ENCODE peak calls at places on chromosomes 5 and 9, in eight cellular contexts. One of them, this sample, is unnamed.
A peak's percentile ranks its signal among the peaks of the same experiment; 100 is the strongest.

GRCh38 chr5:78718185-78718584 is 69.6 kb upstream of the LHFPL2 start:
- DNase-seq in hepatocyte: no peak
- DNase-seq in suprapubic skin: no peak
- DNase-seq in astrocyte: no peak
- DNase-seq in tibial nerve: no peak
- DNase-seq in uterus: no peak
- DNase-seq in K562: no peak
- DNase-seq in keratinocyte: no peak
- DNase-seq in this sample: no peak

GRCh38 chr5:56172225-56172624 is 60.9 kb downstream of the ANKRD55 start:
- DNase-seq in K562: no peak
- DNase-seq in uterus: no peak
- DNase-seq in suprapubic skin: no peak
- DNase-seq in keratinocyte: no peak
- DNase-seq in astrocyte: peak; percentile 63
- DNase-seq in hepatocyte: no peak
- DNase-seq in tibial nerve: no peak
- DNase-seq in this sample: no peak

GRCh38 chr9:133113163-133113927 is 7.7 kb downstream of the RALGDS start:
- DNase-seq in tibial nerve: no peak
- DNase-seq in hepatocyte: no peak
- DNase-seq in K562: no peak
- DNase-seq in uterus: no peak
- DNase-seq in suprapubic skin: no peak
- DNase-seq in astrocyte: peak; percentile 83
- DNase-seq in keratinocyte: no peak
- DNase-seq in this sample: no peak

GRCh38 chr9:120713257-120714087 is 798 bp downstream of the MEGF9 start:
- DNase-seq in uterus: peak; percentile 39
- DNase-seq in astrocyte: no peak
- DNase-seq in tibial nerve: no peak
- DNase-seq in suprapubic skin: no peak
- DNase-seq in K562: peak; percentile 35
- DNase-seq in hepatocyte: no peak
- DNase-seq in keratinocyte: no peak
- DNase-seq in this sample: no peak

GRCh38 chr5:141250576-141250975 is 5.4 kb downstream of the PCDHB15 start:
- DNase-seq in suprapubic skin: no peak
- DNase-seq in hepatocyte: no peak
- DNase-seq in uterus: no peak
- DNase-seq in keratinocyte: no peak
- DNase-seq in tibial nerve: no peak
- DNase-seq in K562: no peak
- DNase-seq in astrocyte: no peak
- DNase-seq in this sample: no peak

GRCh38 chr5:69238760-69239251 is 4.1 kb downstream of the CDK7 start:
- DNase-seq in suprapubic skin: no peak
- DNase-seq in keratinocyte: peak; percentile 69
- DNase-seq in hepatocyte: no peak
- DNase-seq in tibial nerve: no peak
- DNase-seq in astrocyte: peak; percentile 91
- DNase-seq in uterus: no peak
- DNase-seq in K562: no peak
- DNase-seq in this sample: no peak

GRCh38 chr5:167786871-167787568 is 504.4 kb upstream of the WWC1 start:
- DNase-seq in keratinocyte: no peak
- DNase-seq in K562: no peak
- DNase-seq in suprapubic skin: no peak
- DNase-seq in uterus: no peak
- DNase-seq in astrocyte: peak; percentile 62
- DNase-seq in tibial nerve: no peak
- DNase-seq in hepatocyte: no peak
- DNase-seq in this sample: no peak

GRCh38 chr9:86407022-86407421 is 52.8 kb upstream of the TUT7 start:
- DNase-seq in K562: no peak
- DNase-seq in uterus: peak; percentile 26
- DNase-seq in hepatocyte: peak; percentile 87
- DNase-seq in suprapubic skin: no peak
- DNase-seq in astrocyte: peak; percentile 58
- DNase-seq in tibial nerve: no peak
- DNase-seq in keratinocyte: peak; percentile 61
- DNase-seq in this sample: no peak

GRCh38 chr5:111337688-111338087 is 113.5 kb downstream of the CAMK4 start:
- DNase-seq in hepatocyte: no peak
- DNase-seq in tibial nerve: no peak
- DNase-seq in uterus: no peak
- DNase-seq in keratinocyte: no peak
- DNase-seq in K562: no peak
- DNase-seq in astrocyte: no peak
- DNase-seq in suprapubic skin: no peak
- DNase-seq in this sample: no peak

GRCh38 chr9:134332841-134333233 is 6.6 kb downstream of the RXRA start:
- DNase-seq in keratinocyte: no peak
- DNase-seq in K562: no peak
- DNase-seq in astrocyte: no peak
- DNase-seq in hepatocyte: no peak
- DNase-seq in suprapubic skin: no peak
- DNase-seq in uterus: no peak
- DNase-seq in tibial nerve: no peak
- DNase-seq in this sample: no peak

GRCh38 chr5:126676195-126676624 is 75.5 kb downstream of the PHAX start:
- DNase-seq in hepatocyte: peak; percentile 79
- DNase-seq in K562: peak; percentile 88
- DNase-seq in keratinocyte: no peak
- DNase-seq in astrocyte: peak; percentile 35
- DNase-seq in uterus: peak; percentile 41
- DNase-seq in suprapubic skin: no peak
- DNase-seq in tibial nerve: no peak
- DNase-seq in this sample: no peak

GRCh38 chr5:101942321-101942882 is 353.7 kb downstream of the SLCO4C1 start:
- DNase-seq in hepatocyte: peak; percentile 66
- DNase-seq in astrocyte: no peak
- DNase-seq in keratinocyte: no peak
- DNase-seq in tibial nerve: no peak
- DNase-seq in suprapubic skin: no peak
- DNase-seq in K562: no peak
- DNase-seq in uterus: no peak
- DNase-seq in this sample: no peak

GRCh38 chr9:23824241-23825142 is 1.5 kb downstream of the ELAVL2 start:
- DNase-seq in tibial nerve: no peak
- DNase-seq in keratinocyte: no peak
- DNase-seq in suprapubic skin: no peak
- DNase-seq in hepatocyte: peak; percentile 67
- DNase-seq in uterus: no peak
- DNase-seq in K562: no peak
- DNase-seq in astrocyte: peak; percentile 13
- DNase-seq in this sample: no peak

GRCh38 chr5:134097221-134097620 is 17.3 kb upstream of the TCF7 start:
- DNase-seq in suprapubic skin: no peak
- DNase-seq in uterus: no peak
- DNase-seq in hepatocyte: no peak
- DNase-seq in keratinocyte: no peak
- DNase-seq in tibial nerve: no peak
- DNase-seq in K562: no peak
- DNase-seq in astrocyte: peak; percentile 40
- DNase-seq in this sample: no peak

GRCh38 chr5:14226992-14227391 is 83.8 kb downstream of the TRIO start:
- DNase-seq in hepatocyte: no peak
- DNase-seq in K562: no peak
- DNase-seq in uterus: no peak
- DNase-seq in suprapubic skin: no peak
- DNase-seq in astrocyte: no peak
- DNase-seq in keratinocyte: no peak
- DNase-seq in tibial nerve: no peak
- DNase-seq in this sample: no peak

GRCh38 chr5:172395483-172395882 is 58.8 kb downstream of the SH3PXD2B start:
- DNase-seq in suprapubic skin: no peak
- DNase-seq in uterus: no peak
- DNase-seq in astrocyte: no peak
- DNase-seq in K562: no peak
- DNase-seq in tibial nerve: no peak
- DNase-seq in keratinocyte: no peak
- DNase-seq in hepatocyte: no peak
- DNase-seq in this sample: no peak

GRCh38 chr5:77935516-77936364 is 159.6 kb upstream of the TBCA start:
- DNase-seq in K562: no peak
- DNase-seq in astrocyte: peak; percentile 6
- DNase-seq in suprapubic skin: no peak
- DNase-seq in tibial nerve: no peak
- DNase-seq in hepatocyte: peak; percentile 5
- DNase-seq in keratinocyte: no peak
- DNase-seq in uterus: no peak
- DNase-seq in this sample: no peak

GRCh38 chr9:92746567-92747458 is 17.8 kb downstream of the BICD2 start:
- DNase-seq in keratinocyte: no peak
- DNase-seq in astrocyte: peak; percentile 46
- DNase-seq in K562: no peak
- DNase-seq in hepatocyte: no peak
- DNase-seq in uterus: no peak
- DNase-seq in suprapubic skin: peak; percentile 63
- DNase-seq in tibial nerve: no peak
- DNase-seq in this sample: no peak

GRCh38 chr5:169160405-169160901 is 140.5 kb downstream of the SLIT3 start:
- DNase-seq in uterus: peak; percentile 67
- DNase-seq in tibial nerve: no peak
- DNase-seq in hepatocyte: no peak
- DNase-seq in astrocyte: peak; percentile 91
- DNase-seq in K562: no peak
- DNase-seq in keratinocyte: no peak
- DNase-seq in suprapubic skin: no peak
- DNase-seq in this sample: no peak

GRCh38 chr5:149930754-149931574 is 13.6 kb downstream of the PDE6A start:
- DNase-seq in K562: peak; percentile 81
- DNase-seq in suprapubic skin: no peak
- DNase-seq in uterus: no peak
- DNase-seq in hepatocyte: no peak
- DNase-seq in tibial nerve: no peak
- DNase-seq in keratinocyte: no peak
- DNase-seq in astrocyte: no peak
- DNase-seq in this sample: no peak

DNA sequence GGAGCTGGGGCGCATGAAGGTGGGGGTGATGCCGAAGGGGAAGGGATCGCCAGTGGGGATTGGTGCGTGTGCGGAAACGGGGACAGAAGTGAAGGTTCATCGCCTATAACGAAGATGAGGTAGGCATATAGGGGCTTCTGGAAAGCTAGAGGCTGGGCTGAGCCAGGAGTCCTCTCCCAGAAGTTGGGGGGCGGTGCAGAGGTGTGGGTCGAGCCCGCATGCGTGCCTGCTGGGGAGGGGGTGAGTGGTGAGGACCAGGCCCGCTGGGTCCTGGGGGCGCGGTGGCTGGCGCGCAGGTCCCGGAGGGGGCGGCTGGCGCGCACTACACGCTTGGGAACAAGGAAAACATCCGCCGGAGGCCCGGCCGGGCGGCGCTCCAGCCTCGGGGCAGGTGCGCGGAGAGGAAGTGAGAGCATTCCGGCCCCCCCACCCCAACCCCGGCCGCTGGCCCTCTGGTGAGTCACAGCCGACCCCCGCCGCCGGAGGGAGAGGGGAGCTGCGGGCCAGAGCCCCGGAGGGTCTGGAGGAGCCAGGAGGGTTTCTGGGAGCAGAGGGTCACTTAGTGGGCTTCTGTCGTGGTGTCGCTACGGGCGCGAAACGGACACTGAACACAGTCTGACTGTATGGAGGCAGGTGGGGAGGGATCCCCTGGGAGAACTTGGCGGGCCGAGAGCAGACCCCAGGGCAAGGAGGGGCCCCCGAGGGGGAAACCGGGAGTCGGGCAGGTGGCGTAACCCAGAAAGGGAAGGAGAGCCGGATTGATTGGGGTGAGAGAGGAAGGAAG is 2.9 kb upstream of the MSMP start:
- DNase-seq in astrocyte: no peak
- DNase-seq in hepatocyte: peak; percentile 81
- DNase-seq in tibial nerve: no peak
- DNase-seq in uterus: peak; percentile 67
- DNase-seq in suprapubic skin: peak; percentile 79
- DNase-seq in K562: peak; percentile 66
- DNase-seq in keratinocyte: no peak
- DNase-seq in this sample: no peak
- H3K4me3 ChIP-seq in astrocyte: peak overlapping the region; percentile 52
- H3K4me3 ChIP-seq in hepatocyte: peak overlapping the region; percentile 57
- H3K4me3 ChIP-seq in tibial nerve: peak overlapping the region; percentile 55
- H3K4me3 ChIP-seq in uterus: peak overlapping the region; percentile 41
- H3K4me3 ChIP-seq in suprapubic skin: peak overlapping the region; percentile 48
- H3K4me3 ChIP-seq in K562: peak overlapping the region; percentile 89
- H3K4me3 ChIP-seq in keratinocyte: peak overlapping the region; percentile 66
- H3K4me3 ChIP-seq in this sample: peak overlapping the region; percentile 80

GRCh38 chr9:135702002-135702721 is at the start of gene KCNT1:
- DNase-seq in suprapubic skin: no peak
- DNase-seq in tibial nerve: no peak
- DNase-seq in K562: peak; percentile 92
- DNase-seq in hepatocyte: peak; percentile 77
- DNase-seq in uterus: peak; percentile 45
- DNase-seq in keratinocyte: peak; percentile 4
- DNase-seq in astrocyte: no peak
- DNase-seq in this sample: no peak
- H3K4me3 ChIP-seq in suprapubic skin: peak within 1 kb of the TSS; percentile 23
- H3K4me3 ChIP-seq in tibial nerve: peak within 1 kb of the TSS; percentile 34
- H3K4me3 ChIP-seq in K562: no peak within 1 kb of the TSS
- H3K4me3 ChIP-seq in hepatocyte: no peak within 1 kb of the TSS
- H3K4me3 ChIP-seq in uterus: no peak within 1 kb of the TSS
- H3K4me3 ChIP-seq in keratinocyte: no peak within 1 kb of the TSS
- H3K4me3 ChIP-seq in astrocyte: no peak within 1 kb of the TSS
- H3K4me3 ChIP-seq in this sample: peak within 1 kb of the TSS; percentile 53

GRCh38 chr5:135135530-135136201 is 101.6 kb upstream of the PITX1 start:
- DNase-seq in tibial nerve: peak; percentile 22
- DNase-seq in suprapubic skin: peak; percentile 85
- DNase-seq in astrocyte: peak; percentile 76
- DNase-seq in hepatocyte: no peak
- DNase-seq in K562: peak; percentile 52
- DNase-seq in keratinocyte: no peak
- DNase-seq in uterus: no peak
- DNase-seq in this sample: no peak
- H3K4me3 ChIP-seq in tibial nerve: no peak overlapping the region
- H3K4me3 ChIP-seq in suprapubic skin: no peak overlapping the region
- H3K4me3 ChIP-seq in astrocyte: no peak overlapping the region
- H3K4me3 ChIP-seq in hepatocyte: no peak overlapping the region
- H3K4me3 ChIP-seq in K562: no peak overlapping the region
- H3K4me3 ChIP-seq in keratinocyte: no peak overlapping the region
- H3K4me3 ChIP-seq in uterus: no peak overlapping the region
- H3K4me3 ChIP-seq in this sample: no peak overlapping the region

DNA sequence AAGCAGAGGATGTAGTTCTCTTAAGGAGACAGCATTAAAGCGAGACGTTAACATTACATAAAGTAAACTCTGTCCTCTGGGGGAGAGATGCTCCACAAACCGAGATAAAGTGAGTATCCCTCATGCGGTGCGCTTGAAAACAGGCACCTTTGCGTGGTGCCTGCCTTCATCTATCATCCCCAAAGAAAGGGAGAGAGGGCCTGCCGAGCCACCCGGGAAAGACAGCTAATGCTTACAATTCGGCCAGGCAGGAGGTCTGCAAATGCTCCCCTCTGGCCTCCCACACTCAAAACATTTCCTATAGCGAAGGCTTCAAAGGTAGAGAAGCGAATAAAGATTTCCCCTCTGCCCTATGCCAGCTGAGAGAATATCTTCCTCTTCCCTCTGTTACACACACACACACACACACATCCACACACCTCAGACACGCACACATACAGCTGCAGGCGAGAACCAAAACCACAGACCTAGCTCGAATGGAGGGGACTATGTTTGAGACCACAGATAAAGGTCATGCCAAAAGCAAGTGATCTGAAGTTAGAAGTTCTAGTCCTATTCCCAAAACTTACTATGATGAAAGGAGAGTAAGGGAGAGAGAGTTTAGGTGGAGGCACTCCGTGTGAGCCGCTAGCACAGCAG is 132.8 kb downstream of the CRB2 start:
- DNase-seq in suprapubic skin: no peak
- DNase-seq in tibial nerve: no peak
- DNase-seq in K562: no peak
- DNase-seq in hepatocyte: no peak
- DNase-seq in uterus: no peak
- DNase-seq in keratinocyte: no peak
- DNase-seq in astrocyte: no peak
- DNase-seq in this sample: no peak
- H3K4me3 ChIP-seq in suprapubic skin: no peak overlapping the region
- H3K4me3 ChIP-seq in tibial nerve: no peak overlapping the region
- H3K4me3 ChIP-seq in K562: no peak overlapping the region
- H3K4me3 ChIP-seq in hepatocyte: no peak overlapping the region
- H3K4me3 ChIP-seq in uterus: no peak overlapping the region
- H3K4me3 ChIP-seq in keratinocyte: no peak overlapping the region
- H3K4me3 ChIP-seq in astrocyte: no peak overlapping the region
- H3K4me3 ChIP-seq in this sample: no peak overlapping the region

This sample was measured in thoracic aorta.